ENCODE peak calls at places on chromosomes 2 and 18, in seven cellular contexts. T is heart right ventricle, C is right lobe of liver, O is right cardiac atrium, D is HCT116, N is AG04450, K is sigmoid colon. B is an unnamed sample.
A peak's percentile ranks its signal among the peaks of the same experiment; 100 is the strongest.

GRCh38 chr2:7427293-7428060 is 510.3 kb downstream of the RNF144A start:
- DNase-seq in T (no peak), C (no peak), O (no peak), D (peak; percentile 38), N (peak; percentile 4), K (no peak), B (peak; percentile 9)

GRCh38 chr2:200319587-200320337 is 13.3 kb downstream of the SPATS2L start:
- DNase-seq in T (no peak), C (no peak), O (no peak), D (no peak), N (no peak), K (no peak), B (no peak)

GRCh38 chr2:167240671-167241070 is 352.4 kb downstream of the XIRP2 start:
- DNase-seq in T (no peak), C (no peak), O (no peak), D (no peak), N (no peak), K (no peak), B (no peak)

GRCh38 chr18:58249677-58250076 is 205.7 kb downstream of the NEDD4L start:
- DNase-seq in T (no peak), C (no peak), O (no peak), D (no peak), N (no peak), K (no peak), B (no peak)

GRCh38 chr2:191846787-191847620 is at the start of gene CAVIN2:
- DNase-seq in T (peak; percentile 50), C (no peak), O (peak; percentile 84), D (no peak), N (peak; percentile 82), K (peak; percentile 90), B (no peak)

GRCh38 chr2:71619230-71619741 is 165.9 kb downstream of the DYSF start:
- DNase-seq in T (no peak), C (no peak), O (no peak), D (no peak), N (no peak), K (peak; percentile 54), B (no peak)

GRCh38 chr2:26770986-26771586 is 7.0 kb downstream of the SLC35F6 start:
- DNase-seq in T (peak; percentile 71), C (peak; percentile 91), O (peak; percentile 92), D (no peak), N (peak; percentile 61), K (peak; percentile 94), B (peak; percentile 74)

GRCh38 chr18:13378150-13378549 is 159.6 kb downstream of the LDLRAD4 start:
- DNase-seq in T (no peak), C (no peak), O (no peak), D (no peak), N (no peak), K (peak; percentile 48), B (no peak)

GRCh38 chr2:128315829-128316776 is 2.6 kb downstream of the HS6ST1 start:
- DNase-seq in T (peak; percentile 12), C (no peak), O (peak; percentile 51), D (no peak), N (no peak), K (peak; percentile 75), B (peak; percentile 9)

GRCh38 chr18:46678785-46679404 is 21.9 kb upstream of the LOXHD1 start:
- DNase-seq in T (no peak), C (no peak), O (no peak), D (no peak), N (no peak), K (no peak), B (no peak)

GRCh38 chr18:63273170-63273925 is 46.2 kb downstream of the BCL2 start:
- DNase-seq in T (no peak), C (no peak), O (no peak), D (no peak), N (no peak), K (no peak), B (no peak)

GRCh38 chr2:202530038-202530437 is 104.7 kb upstream of the FAM117B start:
- DNase-seq in T (no peak), C (no peak), O (no peak), D (no peak), N (no peak), K (no peak), B (no peak)
- H3K27ac ChIP-seq in T (no peak overlapping the region), C (no peak overlapping the region), O (no peak overlapping the region), D (no peak overlapping the region), N (no peak overlapping the region), K (no peak overlapping the region), B (no peak overlapping the region)

DNA sequence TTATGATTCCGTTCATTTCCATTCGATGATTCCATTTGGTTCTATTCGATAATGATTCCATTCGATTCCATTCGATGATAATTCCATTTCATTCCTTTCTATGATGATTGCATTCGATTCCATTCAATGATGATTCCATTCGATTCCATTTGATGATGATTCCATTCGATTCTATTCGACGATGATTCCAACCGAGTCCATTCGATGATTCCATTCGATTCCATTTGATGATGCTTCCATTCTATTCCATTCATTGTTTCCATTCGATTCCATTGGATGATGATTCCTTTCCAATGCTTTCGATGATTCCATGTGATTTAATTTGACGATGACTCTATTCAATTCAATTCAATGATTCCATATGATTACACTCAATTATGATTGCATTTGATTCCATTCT is 1093.5 kb downstream of the RPIA start:
- DNase-seq in T (no peak), C (no peak), O (no peak), D (no peak), N (no peak), K (no peak), B (no peak)
- H3K9me3 ChIP-seq in T (peaks cover 99% of the 10 kb centered on the region), C (peaks cover 10% of the 10 kb centered on the region), O (no peaks in the 10 kb centered on the region), D (peaks cover 80% of the 10 kb centered on the region), N (peaks cover 35% of the 10 kb centered on the region), K (peaks cover 43% of the 10 kb centered on the region), B (no peaks in the 10 kb centered on the region)

GRCh38 chr2:134273240-134273983 is 19.5 kb downstream of the MGAT5 start:
- DNase-seq in T (no peak), C (no peak), O (no peak), D (no peak), N (no peak), K (no peak), B (no peak)
- H3K27ac ChIP-seq in T (no peak overlapping the region), C (no peak overlapping the region), O (no peak overlapping the region), D (no peak overlapping the region), N (no peak overlapping the region), K (no peak overlapping the region), B (no peak overlapping the region)

GRCh38 chr2:144249035-144249637 is 270.8 kb downstream of the ZEB2 start:
- DNase-seq in T (no peak), C (no peak), O (no peak), D (no peak), N (no peak), K (no peak), B (no peak)

GRCh38 chr2:144248350-144249034 is 271.4 kb downstream of the ZEB2 start:
- DNase-seq in T (no peak), C (no peak), O (no peak), D (no peak), N (no peak), K (no peak), B (no peak)

GRCh38 chr2:144254342-144255235 is 265.3 kb downstream of the ZEB2 start:
- DNase-seq in T (no peak), C (no peak), O (peak; percentile 20), D (no peak), N (no peak), K (no peak), B (no peak)

GRCh38 chr2:144253743-144254142 is 266.2 kb downstream of the ZEB2 start:
- DNase-seq in T (no peak), C (no peak), O (peak; percentile 26), D (no peak), N (no peak), K (no peak), B (no peak)

DNA sequence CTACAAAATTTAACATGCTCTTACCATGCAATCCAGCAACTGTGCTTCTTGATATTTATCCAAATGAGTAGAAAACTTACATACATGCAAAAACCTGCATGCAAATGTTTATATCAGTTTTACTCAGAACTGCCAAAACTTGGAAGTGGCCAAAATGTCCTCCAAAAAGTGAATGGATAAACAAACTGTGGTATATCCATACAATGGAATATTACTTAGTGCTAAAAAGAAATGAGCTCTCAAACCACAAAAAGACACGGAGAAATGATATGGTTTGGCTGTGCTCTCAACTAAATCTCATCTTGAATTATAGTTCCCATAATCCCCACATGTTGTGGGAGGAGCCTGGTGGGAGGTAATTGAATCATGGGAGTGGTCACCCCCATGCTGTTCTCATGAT is 267.2 kb downstream of the ZEB2 start:
- DNase-seq in T (no peak), C (no peak), O (no peak), D (no peak), N (no peak), K (no peak), B (no peak)
- H3K9me3 ChIP-seq in T (peaks cover 34% of the 10 kb centered on the region), C (no peaks in the 10 kb centered on the region), O (no peaks in the 10 kb centered on the region), D (peaks cover 9% of the 10 kb centered on the region), N (peaks cover 16% of the 10 kb centered on the region), K (peaks cover 3% of the 10 kb centered on the region), B (no peaks in the 10 kb centered on the region)

GRCh38 chr2:9285385-9285784 is 78.8 kb downstream of the ASAP2 start:
- DNase-seq in T (no peak), C (no peak), O (no peak), D (no peak), N (no peak), K (no peak), B (no peak)
- H3K27ac ChIP-seq in T (no peak overlapping the region), C (no peak overlapping the region), O (no peak overlapping the region), D (no peak overlapping the region), N (no peak overlapping the region), K (no peak overlapping the region), B (no peak overlapping the region)

GRCh38 chr2:170814551-170815245 is 2.0 kb upstream of the GAD1 start:
- DNase-seq in T (no peak), C (no peak), O (no peak), D (no peak), N (no peak), K (no peak), B (no peak)
- H3K9me3 ChIP-seq in T (no peaks in the 10 kb centered on the region), C (no peaks in the 10 kb centered on the region), O (no peaks in the 10 kb centered on the region), D (no peaks in the 10 kb centered on the region), N (no peaks in the 10 kb centered on the region), K (no peaks in the 10 kb centered on the region), B (no peaks in the 10 kb centered on the region)

GRCh38 chr2:170972508-170973224 is 43.6 kb downstream of the GORASP2 start:
- DNase-seq in T (no peak), C (no peak), O (peak; percentile 8), D (no peak), N (no peak), K (no peak), B (no peak)
- H3K27ac ChIP-seq in T (no peak overlapping the region), C (peak overlapping the region; percentile 38), O (no peak overlapping the region), D (no peak overlapping the region), N (no peak overlapping the region), K (peak overlapping the region; percentile 88), B (no peak overlapping the region)

DNA sequence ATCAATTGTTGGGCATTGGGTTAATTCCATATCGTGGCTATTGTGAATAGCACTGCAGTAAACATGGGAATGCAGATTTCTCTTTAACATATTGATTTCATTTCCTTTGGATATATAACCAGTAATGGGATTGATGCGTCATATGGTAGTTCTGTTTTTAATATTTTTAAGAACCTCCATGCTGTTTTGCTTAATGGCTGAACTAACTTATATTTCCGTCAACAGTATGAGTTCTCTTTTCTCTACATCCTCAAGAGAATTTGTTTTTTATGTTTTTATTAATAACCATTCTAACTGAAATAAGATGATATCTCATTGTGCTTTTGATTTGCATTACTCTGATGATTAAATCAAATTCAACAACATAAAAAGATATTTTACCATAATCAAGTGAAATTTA is 228.5 kb upstream of the FSIP2 start:
- DNase-seq in T (no peak), C (no peak), O (no peak), D (no peak), N (no peak), K (no peak), B (no peak)
- H3K9me3 ChIP-seq in T (peaks cover 99% of the 10 kb centered on the region), C (peaks cover 4% of the 10 kb centered on the region), O (no peaks in the 10 kb centered on the region), D (no peaks in the 10 kb centered on the region), N (peaks cover 4% of the 10 kb centered on the region), K (peaks cover 10% of the 10 kb centered on the region), B (no peaks in the 10 kb centered on the region)

GRCh38 chr2:33230133-33230618 is 246.3 kb upstream of the RASGRP3 start:
- DNase-seq in T (no peak), C (no peak), O (no peak), D (no peak), N (no peak), K (no peak), B (no peak)
- H3K27ac ChIP-seq in T (no peak overlapping the region), C (no peak overlapping the region), O (no peak overlapping the region), D (no peak overlapping the region), N (no peak overlapping the region), K (no peak overlapping the region), B (no peak overlapping the region)

B was measured in pancreas.